ENCODE peak calls at places on chromosome 6, in six cellular contexts. One of them, this sample, is unnamed. For H3K36me3, the result is how much of the 10 kb centered on the place peaks cover.

GRCh38 chr6:43399932-43400487 is 27.3 kb upstream of the ABCC10 start:
- DNase-seq in GM12878: no peak
- DNase-seq in effector memory CD4-positive, alpha-beta T cell: no peak
- DNase-seq in fibroblast of lung: no peak
- DNase-seq in heart left ventricle: no peak
- DNase-seq in transverse colon: no peak
- DNase-seq in this sample: no peak

GRCh38 chr6:1949533-1949932 is 295.9 kb downstream of the GMDS start:
- DNase-seq in GM12878: no peak
- DNase-seq in effector memory CD4-positive, alpha-beta T cell: no peak
- DNase-seq in fibroblast of lung: peak
- DNase-seq in heart left ventricle: no peak
- DNase-seq in transverse colon: no peak
- DNase-seq in this sample: no peak

GRCh38 chr6:43128926-43129325 is 42.1 kb upstream of the SRF start:
- DNase-seq in GM12878: no peak
- DNase-seq in effector memory CD4-positive, alpha-beta T cell: no peak
- DNase-seq in fibroblast of lung: peak
- DNase-seq in heart left ventricle: no peak
- DNase-seq in transverse colon: no peak
- DNase-seq in this sample: no peak

GRCh38 chr6:136446579-136447182 is 103.5 kb downstream of the MAP7 start:
- DNase-seq in GM12878: no peak
- DNase-seq in effector memory CD4-positive, alpha-beta T cell: no peak
- DNase-seq in fibroblast of lung: peak
- DNase-seq in heart left ventricle: no peak
- DNase-seq in transverse colon: no peak
- DNase-seq in this sample: no peak

GRCh38 chr6:16751251-16751946 is 9.9 kb downstream of the ATXN1 start:
- DNase-seq in GM12878: no peak
- DNase-seq in effector memory CD4-positive, alpha-beta T cell: no peak
- DNase-seq in fibroblast of lung: peak
- DNase-seq in heart left ventricle: no peak
- DNase-seq in transverse colon: no peak
- DNase-seq in this sample: no peak

GRCh38 chr6:113586413-113586812 is 270.7 kb upstream of the MARCKS start:
- DNase-seq in GM12878: no peak
- DNase-seq in effector memory CD4-positive, alpha-beta T cell: no peak
- DNase-seq in fibroblast of lung: peak
- DNase-seq in heart left ventricle: no peak
- DNase-seq in transverse colon: no peak
- DNase-seq in this sample: no peak

GRCh38 chr6:26286168-26286854 is 78.7 kb upstream of the BTN3A2 start:
- DNase-seq in GM12878: no peak
- DNase-seq in effector memory CD4-positive, alpha-beta T cell: peak
- DNase-seq in fibroblast of lung: peak
- DNase-seq in heart left ventricle: peak
- DNase-seq in transverse colon: peak
- DNase-seq in this sample: peak

GRCh38 chr6:50128420-50129005 is 78.8 kb upstream of the DEFB112 start:
- DNase-seq in GM12878: no peak
- DNase-seq in effector memory CD4-positive, alpha-beta T cell: no peak
- DNase-seq in fibroblast of lung: peak
- DNase-seq in heart left ventricle: no peak
- DNase-seq in transverse colon: no peak
- DNase-seq in this sample: no peak

GRCh38 chr6:147579667-147580066 is 71.2 kb downstream of the SAMD5 start:
- DNase-seq in GM12878: no peak
- DNase-seq in effector memory CD4-positive, alpha-beta T cell: no peak
- DNase-seq in fibroblast of lung: no peak
- DNase-seq in heart left ventricle: no peak
- DNase-seq in transverse colon: no peak
- DNase-seq in this sample: no peak

GRCh38 chr6:9140181-9140580 is 704.8 kb upstream of the SLC35B3 start:
- DNase-seq in GM12878: no peak
- DNase-seq in effector memory CD4-positive, alpha-beta T cell: no peak
- DNase-seq in fibroblast of lung: peak
- DNase-seq in heart left ventricle: no peak
- DNase-seq in transverse colon: peak
- DNase-seq in this sample: peak

GRCh38 chr6:127102299-127102698 is 16.2 kb upstream of the RSPO3 start:
- DNase-seq in GM12878: no peak
- DNase-seq in effector memory CD4-positive, alpha-beta T cell: no peak
- DNase-seq in fibroblast of lung: peak
- DNase-seq in heart left ventricle: no peak
- DNase-seq in transverse colon: no peak
- DNase-seq in this sample: no peak

GRCh38 chr6:118881440-118882313 is 12.3 kb upstream of the ASF1A start:
- DNase-seq in GM12878: no peak
- DNase-seq in effector memory CD4-positive, alpha-beta T cell: no peak
- DNase-seq in fibroblast of lung: no peak
- DNase-seq in heart left ventricle: no peak
- DNase-seq in transverse colon: no peak
- DNase-seq in this sample: no peak

GRCh38 chr6:41757268-41757667 is 10.1 kb upstream of the PGC start:
- DNase-seq in GM12878: no peak
- DNase-seq in effector memory CD4-positive, alpha-beta T cell: no peak
- DNase-seq in fibroblast of lung: no peak
- DNase-seq in heart left ventricle: no peak
- DNase-seq in transverse colon: no peak
- DNase-seq in this sample: no peak

GRCh38 chr6:164842085-164842484 is 467.3 kb downstream of the C6orf118 start:
- DNase-seq in GM12878: no peak
- DNase-seq in effector memory CD4-positive, alpha-beta T cell: no peak
- DNase-seq in fibroblast of lung: no peak
- DNase-seq in heart left ventricle: no peak
- DNase-seq in transverse colon: no peak
- DNase-seq in this sample: no peak

GRCh38 chr6:119079288-119079809 is 885 bp upstream of the FAM184A start:
- DNase-seq in GM12878: no peak
- DNase-seq in effector memory CD4-positive, alpha-beta T cell: no peak
- DNase-seq in fibroblast of lung: peak
- DNase-seq in heart left ventricle: no peak
- DNase-seq in transverse colon: no peak
- DNase-seq in this sample: no peak

DNA sequence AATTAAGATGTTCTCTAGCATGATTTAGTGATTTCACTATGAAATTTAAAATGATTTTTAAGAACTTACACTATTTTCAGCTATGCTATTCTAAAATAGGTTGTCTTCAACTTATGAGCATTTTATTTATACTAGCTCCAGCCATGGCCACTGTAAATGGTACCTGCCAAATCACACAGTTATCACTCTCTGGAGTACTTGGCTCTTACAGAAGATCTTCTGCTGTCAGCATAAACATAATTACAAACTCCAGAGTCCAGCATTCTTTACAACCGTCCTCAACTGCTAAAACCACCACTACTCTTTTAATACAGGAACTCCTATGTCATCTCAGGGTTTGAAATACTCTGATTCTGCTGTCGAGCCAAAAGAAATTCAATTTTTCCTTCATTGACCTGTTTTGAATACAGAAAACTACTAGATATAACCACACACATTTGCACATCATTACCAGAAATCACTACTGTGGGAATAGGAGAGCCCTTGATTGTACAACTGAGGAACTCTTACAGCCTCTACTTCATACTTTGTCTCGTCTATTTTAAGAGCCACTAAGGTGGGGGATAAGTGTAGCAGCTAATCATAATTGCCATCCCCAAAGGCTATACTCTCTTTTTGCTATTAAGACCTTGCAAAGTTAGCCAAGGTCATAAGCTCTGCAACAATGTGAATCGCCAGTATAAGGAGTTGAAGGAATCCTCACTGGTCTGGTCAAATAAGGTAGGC is 93.7 kb downstream of the PHIP start:
- DNase-seq in GM12878: no peak
- DNase-seq in effector memory CD4-positive, alpha-beta T cell: no peak
- DNase-seq in fibroblast of lung: no peak
- DNase-seq in heart left ventricle: no peak
- DNase-seq in transverse colon: no peak
- DNase-seq in this sample: no peak
- H3K36me3 ChIP-seq in GM12878: under half
- H3K36me3 ChIP-seq in effector memory CD4-positive, alpha-beta T cell: under half
- H3K36me3 ChIP-seq in fibroblast of lung: under half
- H3K36me3 ChIP-seq in heart left ventricle: half or more
- H3K36me3 ChIP-seq in transverse colon: half or more
- H3K36me3 ChIP-seq in this sample: under half

DNA sequence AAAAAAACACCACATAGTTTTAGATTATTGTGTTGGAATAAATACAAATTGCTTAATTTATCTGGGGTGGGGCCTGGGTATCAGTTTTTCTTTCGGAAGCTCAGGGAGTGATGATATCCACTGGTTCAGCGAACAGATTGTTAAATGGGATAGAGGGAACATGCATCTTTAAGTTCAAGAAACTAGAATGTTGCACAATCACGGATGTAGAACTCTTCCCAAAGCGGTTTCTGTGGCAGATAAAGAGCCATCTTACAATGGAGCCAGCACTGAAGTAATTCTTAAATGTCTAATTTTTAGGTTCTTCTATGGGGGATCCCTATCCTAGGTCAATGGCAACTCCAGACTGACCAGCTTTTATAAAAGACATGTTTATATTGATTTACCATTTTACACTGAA is 9.7 kb upstream of the RMND1 start:
- DNase-seq in GM12878: no peak
- DNase-seq in effector memory CD4-positive, alpha-beta T cell: no peak
- DNase-seq in fibroblast of lung: no peak
- DNase-seq in heart left ventricle: no peak
- DNase-seq in transverse colon: no peak
- DNase-seq in this sample: no peak
- H3K36me3 ChIP-seq in GM12878: under half
- H3K36me3 ChIP-seq in effector memory CD4-positive, alpha-beta T cell: under half
- H3K36me3 ChIP-seq in fibroblast of lung: under half
- H3K36me3 ChIP-seq in heart left ventricle: half or more
- H3K36me3 ChIP-seq in transverse colon: under half
- H3K36me3 ChIP-seq in this sample: under half

GRCh38 chr6:36599791-36600209 is 5.6 kb downstream of the SRSF3 start:
- DNase-seq in GM12878: no peak
- DNase-seq in effector memory CD4-positive, alpha-beta T cell: peak
- DNase-seq in fibroblast of lung: peak
- DNase-seq in heart left ventricle: no peak
- DNase-seq in transverse colon: no peak
- DNase-seq in this sample: peak
- H3K36me3 ChIP-seq in GM12878: under half
- H3K36me3 ChIP-seq in effector memory CD4-positive, alpha-beta T cell: half or more
- H3K36me3 ChIP-seq in fibroblast of lung: under half
- H3K36me3 ChIP-seq in heart left ventricle: half or more
- H3K36me3 ChIP-seq in transverse colon: half or more
- H3K36me3 ChIP-seq in this sample: half or more

GRCh38 chr6:108207013-108207412 is 41.2 kb downstream of the NR2E1 start:
- DNase-seq in GM12878: no peak
- DNase-seq in effector memory CD4-positive, alpha-beta T cell: no peak
- DNase-seq in fibroblast of lung: no peak
- DNase-seq in heart left ventricle: no peak
- DNase-seq in transverse colon: no peak
- DNase-seq in this sample: no peak

GRCh38 chr6:108209738-108210137 is 43.9 kb downstream of the NR2E1 start:
- DNase-seq in GM12878: no peak
- DNase-seq in effector memory CD4-positive, alpha-beta T cell: no peak
- DNase-seq in fibroblast of lung: no peak
- DNase-seq in heart left ventricle: no peak
- DNase-seq in transverse colon: no peak
- DNase-seq in this sample: no peak

GRCh38 chr6:108210557-108210956 is 44.7 kb downstream of the NR2E1 start:
- DNase-seq in GM12878: no peak
- DNase-seq in effector memory CD4-positive, alpha-beta T cell: no peak
- DNase-seq in fibroblast of lung: no peak
- DNase-seq in heart left ventricle: no peak
- DNase-seq in transverse colon: no peak
- DNase-seq in this sample: no peak

GRCh38 chr6:108211676-108212075 is 45.9 kb downstream of the NR2E1 start:
- DNase-seq in GM12878: no peak
- DNase-seq in effector memory CD4-positive, alpha-beta T cell: no peak
- DNase-seq in fibroblast of lung: no peak
- DNase-seq in heart left ventricle: no peak
- DNase-seq in transverse colon: no peak
- DNase-seq in this sample: no peak
- H3K36me3 ChIP-seq in GM12878: under half
- H3K36me3 ChIP-seq in effector memory CD4-positive, alpha-beta T cell: under half
- H3K36me3 ChIP-seq in fibroblast of lung: under half
- H3K36me3 ChIP-seq in heart left ventricle: half or more
- H3K36me3 ChIP-seq in transverse colon: under half
- H3K36me3 ChIP-seq in this sample: under half

GRCh38 chr6:89655122-89655521 is 16.6 kb upstream of the LYRM2 start:
- DNase-seq in GM12878: no peak
- DNase-seq in effector memory CD4-positive, alpha-beta T cell: no peak
- DNase-seq in fibroblast of lung: peak
- DNase-seq in heart left ventricle: no peak
- DNase-seq in transverse colon: no peak
- DNase-seq in this sample: no peak
- H3K36me3 ChIP-seq in GM12878: under half
- H3K36me3 ChIP-seq in effector memory CD4-positive, alpha-beta T cell: half or more
- H3K36me3 ChIP-seq in fibroblast of lung: under half
- H3K36me3 ChIP-seq in heart left ventricle: half or more
- H3K36me3 ChIP-seq in transverse colon: half or more
- H3K36me3 ChIP-seq in this sample: under half

DNA sequence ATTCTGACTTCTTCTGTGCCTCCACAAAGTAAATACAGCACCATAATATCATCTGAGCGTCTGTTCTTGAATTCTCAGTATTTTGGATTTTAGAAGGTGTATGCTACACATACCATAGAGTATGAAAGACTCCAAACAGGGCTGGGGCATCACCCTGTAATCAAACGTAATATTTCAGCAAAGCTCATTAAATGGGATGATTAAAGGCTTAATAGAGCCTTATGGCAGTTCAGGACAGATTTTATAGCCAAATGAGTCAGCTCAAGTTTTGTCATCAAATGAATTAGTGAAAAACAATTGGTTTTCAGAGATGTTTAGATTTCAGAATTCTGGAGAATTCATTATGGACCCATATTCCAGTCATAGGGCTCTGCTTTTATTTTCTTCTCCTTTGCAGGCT is 68.9 kb downstream of the TULP4 start:
- DNase-seq in GM12878: no peak
- DNase-seq in effector memory CD4-positive, alpha-beta T cell: no peak
- DNase-seq in fibroblast of lung: no peak
- DNase-seq in heart left ventricle: no peak
- DNase-seq in transverse colon: no peak
- DNase-seq in this sample: no peak
- H3K36me3 ChIP-seq in GM12878: under half
- H3K36me3 ChIP-seq in effector memory CD4-positive, alpha-beta T cell: under half
- H3K36me3 ChIP-seq in fibroblast of lung: under half
- H3K36me3 ChIP-seq in heart left ventricle: under half
- H3K36me3 ChIP-seq in transverse colon: under half
- H3K36me3 ChIP-seq in this sample: under half

GRCh38 chr6:37313698-37314097 is 40.1 kb upstream of the RNF8 start:
- DNase-seq in GM12878: no peak
- DNase-seq in effector memory CD4-positive, alpha-beta T cell: no peak
- DNase-seq in fibroblast of lung: no peak
- DNase-seq in heart left ventricle: no peak
- DNase-seq in transverse colon: no peak
- DNase-seq in this sample: no peak
- H3K36me3 ChIP-seq in GM12878: under half
- H3K36me3 ChIP-seq in effector memory CD4-positive, alpha-beta T cell: under half
- H3K36me3 ChIP-seq in fibroblast of lung: under half
- H3K36me3 ChIP-seq in heart left ventricle: half or more
- H3K36me3 ChIP-seq in transverse colon: under half
- H3K36me3 ChIP-seq in this sample: under half

GRCh38 chr6:18507561-18507960 is 120.4 kb downstream of the RNF144B start:
- DNase-seq in GM12878: no peak
- DNase-seq in effector memory CD4-positive, alpha-beta T cell: no peak
- DNase-seq in fibroblast of lung: no peak
- DNase-seq in heart left ventricle: no peak
- DNase-seq in transverse colon: no peak
- DNase-seq in this sample: no peak
- H3K36me3 ChIP-seq in GM12878: under half
- H3K36me3 ChIP-seq in effector memory CD4-positive, alpha-beta T cell: under half
- H3K36me3 ChIP-seq in fibroblast of lung: under half
- H3K36me3 ChIP-seq in heart left ventricle: under half
- H3K36me3 ChIP-seq in transverse colon: under half
- H3K36me3 ChIP-seq in this sample: under half

GRCh38 chr6:34392497-34393190 is at the start of gene NUDT3:
- DNase-seq in GM12878: peak
- DNase-seq in effector memory CD4-positive, alpha-beta T cell: peak
- DNase-seq in fibroblast of lung: peak
- DNase-seq in heart left ventricle: peak
- DNase-seq in transverse colon: peak
- DNase-seq in this sample: peak
- H3K36me3 ChIP-seq in GM12878: under half
- H3K36me3 ChIP-seq in effector memory CD4-positive, alpha-beta T cell: under half
- H3K36me3 ChIP-seq in fibroblast of lung: under half
- H3K36me3 ChIP-seq in heart left ventricle: under half
- H3K36me3 ChIP-seq in transverse colon: under half
- H3K36me3 ChIP-seq in this sample: under half